ENCODE peak calls at places on chromosomes 3 and 15, in nine cellular contexts. Y, G, A, Q, K, S, J, X and I are unnamed samples.

GRCh38 chr3:182626484-182627467 is 166.5 kb upstream of the ATP11B start:
- DNase-seq in Y (no peak), G (no peak), A (peak; percentile 37), Q (no peak), K (no peak), S (no peak), J (no peak), X (no peak), I (no peak)

GRCh38 chr15:66184936-66185790 is 68.4 kb downstream of the MEGF11 start:
- DNase-seq in Y (no peak), G (no peak), A (peak; percentile 3), Q (no peak), K (no peak), S (no peak), J (no peak), X (no peak), I (no peak)

GRCh38 chr15:74620636-74621545 is 5.3 kb downstream of the CLK3 start:
- DNase-seq in Y (peak; percentile 80), G (no peak), A (peak; percentile 71), Q (peak; percentile 78), K (no peak), S (peak; percentile 79), J (no peak), X (no peak), I (peak; percentile 50)

GRCh38 chr15:73685561-73685960 is 1.4 kb downstream of the CD276 start:
- DNase-seq in Y (no peak), G (no peak), A (no peak), Q (no peak), K (no peak), S (no peak), J (no peak), X (no peak), I (no peak)

GRCh38 chr3:71076361-71076997 is 507.0 kb downstream of the FOXP1 start:
- DNase-seq in Y (no peak), G (no peak), A (no peak), Q (no peak), K (peak; percentile 53), S (peak; percentile 41), J (no peak), X (no peak), I (no peak)

GRCh38 chr15:99495430-99496301 is 70.1 kb upstream of the MEF2A start:
- DNase-seq in Y (no peak), G (no peak), A (no peak), Q (no peak), K (no peak), S (peak; percentile 63), J (no peak), X (no peak), I (no peak)

GRCh38 chr3:155352900-155353490 is 59.5 kb upstream of the STRIT1 start:
- DNase-seq in Y (peak; percentile 52), G (no peak), A (no peak), Q (no peak), K (no peak), S (peak; percentile 21), J (no peak), X (no peak), I (no peak)

GRCh38 chr15:38622317-38622716 is 57.7 kb upstream of the RASGRP1 start:
- DNase-seq in Y (no peak), G (no peak), A (no peak), Q (peak; percentile 71), K (no peak), S (no peak), J (no peak), X (no peak), I (no peak)

GRCh38 chr3:197940745-197941384 is 9.1 kb upstream of the RPL35A start:
- DNase-seq in Y (no peak), G (no peak), A (no peak), Q (no peak), K (no peak), S (no peak), J (no peak), X (no peak), I (no peak)

DNA sequence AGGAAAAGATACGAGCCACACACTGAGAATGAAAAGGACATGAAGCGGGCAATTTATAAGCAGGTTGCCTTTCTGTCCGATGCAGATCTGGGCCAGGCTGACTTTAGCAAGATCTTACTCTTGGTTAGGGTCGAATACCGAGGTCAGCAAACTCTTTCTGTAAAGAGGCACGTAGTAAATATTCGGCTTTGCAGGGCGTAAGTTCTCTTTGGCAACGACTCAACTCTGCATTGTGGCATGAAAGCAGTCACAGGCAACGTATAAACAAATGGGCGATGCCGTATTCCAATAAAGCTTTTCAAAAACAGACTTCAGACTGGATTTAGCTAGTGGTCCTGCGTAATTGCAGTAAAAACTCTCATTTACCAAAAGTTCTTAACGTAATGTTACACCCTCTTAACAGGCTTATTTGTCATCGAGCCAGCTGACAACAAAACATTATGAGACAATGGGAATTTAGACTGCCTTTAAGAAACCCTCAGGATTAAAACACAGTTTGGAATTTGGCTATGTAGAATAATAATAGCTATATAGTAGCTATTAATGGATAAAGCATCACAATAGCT is 13.1 kb upstream of the RPL35A start:
- DNase-seq in Y (no peak), G (no peak), A (no peak), Q (no peak), K (no peak), S (no peak), J (no peak), X (no peak), I (no peak)
- TF ChIP-seq EP300 in Y (no peak), G (no peak), A (no peak), Q (no peak), K (no peak), S (no peak), J (no peak), X (no peak), I (no peak)

GRCh38 chr15:43206054-43206453 is 14.8 kb downstream of the EPB42 start:
- DNase-seq in Y (no peak), G (no peak), A (no peak), Q (no peak), K (no peak), S (no peak), J (no peak), X (no peak), I (no peak)

GRCh38 chr15:43207024-43207423 is 13.8 kb downstream of the EPB42 start:
- DNase-seq in Y (no peak), G (no peak), A (no peak), Q (no peak), K (no peak), S (no peak), J (no peak), X (no peak), I (no peak)

GRCh38 chr15:43208052-43209002 is 12.5 kb downstream of the EPB42 start:
- DNase-seq in Y (no peak), G (no peak), A (no peak), Q (no peak), K (no peak), S (no peak), J (no peak), X (no peak), I (no peak)

GRCh38 chr15:43199945-43200488 is 14.8 kb downstream of the CCNDBP1 start:
- DNase-seq in Y (no peak), G (no peak), A (no peak), Q (no peak), K (no peak), S (no peak), J (no peak), X (no peak), I (no peak)

DNA sequence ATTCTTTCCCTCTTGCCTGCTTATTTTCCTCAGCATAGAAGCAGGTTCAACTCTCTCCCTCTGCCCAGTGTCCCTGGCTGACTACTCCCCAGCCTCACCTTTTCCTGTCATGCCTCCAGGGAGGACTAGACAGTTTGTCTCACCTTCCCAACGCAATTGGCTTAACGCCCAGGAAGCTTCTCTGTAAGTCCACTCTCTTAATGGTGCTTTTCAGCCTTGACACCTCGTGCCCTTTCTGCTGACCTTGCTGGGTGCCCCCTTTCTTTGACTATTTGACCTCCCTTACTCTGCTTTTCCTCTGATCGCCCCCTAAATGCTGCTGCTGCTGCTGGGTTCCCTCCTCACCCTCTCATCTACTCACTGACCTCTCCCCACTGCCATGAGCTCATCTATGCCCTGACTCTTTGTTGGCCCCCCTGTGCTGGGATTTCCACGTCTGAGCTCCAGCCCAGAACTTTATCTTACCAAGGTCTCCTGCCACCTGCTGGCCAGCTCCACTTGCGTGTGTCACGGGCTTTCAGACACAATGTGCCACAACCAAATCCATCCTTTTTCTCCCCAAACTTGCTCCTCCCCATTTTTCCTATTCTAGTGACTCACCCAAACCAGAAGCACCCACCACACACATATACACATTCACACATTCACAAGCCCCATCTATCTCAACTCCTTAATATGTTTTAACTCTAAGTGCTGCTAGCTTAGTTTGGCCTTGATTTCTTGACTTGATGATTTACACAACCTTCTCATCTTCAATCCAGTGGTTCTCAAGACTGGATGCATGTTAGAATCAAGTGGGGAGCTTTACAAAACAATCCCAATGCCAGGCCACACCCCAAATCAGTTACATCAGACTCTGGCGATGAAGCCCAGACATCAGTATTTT is 16.6 kb downstream of the EPB42 start:
- DNase-seq in Y (peak; percentile 50), G (no peak), A (peak; percentile 57), Q (no peak), K (no peak), S (peak; percentile 53), J (no peak), X (no peak), I (no peak)
- TF ChIP-seq POLR2A in Y (no peak), G (no peak), A (no peak), Q (no peak), K (no peak), S (no peak), J (no peak), X (no peak), I (no peak)

DNA sequence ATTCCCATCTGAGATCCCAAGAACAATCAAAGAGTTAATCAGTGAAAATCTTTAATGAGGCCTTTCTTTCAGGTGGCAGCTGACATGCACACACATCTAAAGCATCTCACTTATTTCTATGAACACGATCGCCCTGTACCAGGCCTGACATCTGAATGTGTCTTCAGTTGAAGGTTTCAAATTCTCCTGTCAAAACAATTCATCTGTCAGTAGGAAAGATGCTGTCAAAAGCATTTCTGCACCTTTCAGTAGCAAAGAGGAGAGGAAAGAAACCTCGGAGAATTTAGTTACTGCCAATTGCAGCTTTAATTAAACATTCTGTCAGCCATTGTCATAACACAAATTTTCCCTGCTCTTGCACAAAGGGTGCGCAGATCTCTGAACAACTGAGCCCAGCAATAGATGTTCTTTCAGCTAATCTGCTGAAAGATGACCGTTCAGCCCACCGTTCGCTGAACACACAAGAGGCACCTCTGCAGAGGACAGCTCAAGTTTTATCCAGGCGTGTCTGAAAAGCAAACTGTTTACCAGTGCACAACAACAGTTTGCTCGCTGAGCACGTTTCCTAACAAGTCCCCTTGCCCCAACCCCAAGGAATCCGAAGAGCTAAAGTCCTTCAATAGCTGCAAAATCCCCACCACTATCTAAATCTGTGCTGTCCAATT is 34.1 kb downstream of the LRIG1 start:
- DNase-seq in Y (no peak), G (no peak), A (no peak), Q (no peak), K (no peak), S (no peak), J (no peak), X (no peak), I (no peak)
- H3K4me1 ChIP-seq in Y (peaks cover 13% of the 10 kb centered on the region), G (peaks cover 81% of the 10 kb centered on the region), A (peaks cover 35% of the 10 kb centered on the region), Q (peaks cover 34% of the 10 kb centered on the region), K (peaks cover 11% of the 10 kb centered on the region), S (peaks cover 87% of the 10 kb centered on the region), J (peaks cover 33% of the 10 kb centered on the region), X (peaks cover 29% of the 10 kb centered on the region), I (peaks cover 8% of the 10 kb centered on the region)

GRCh38 chr15:88749699-88750098 is 53.5 kb upstream of the ACAN start:
- DNase-seq in Y (peak; percentile 18), G (no peak), A (no peak), Q (no peak), K (no peak), S (no peak), J (no peak), X (no peak), I (no peak)

GRCh38 chr15:88746451-88746850 is 56.8 kb upstream of the ACAN start:
- DNase-seq in Y (no peak), G (no peak), A (no peak), Q (no peak), K (no peak), S (no peak), J (no peak), X (no peak), I (no peak)

GRCh38 chr15:88747626-88748025 is 55.6 kb upstream of the ACAN start:
- DNase-seq in Y (no peak), G (no peak), A (no peak), Q (no peak), K (no peak), S (no peak), J (no peak), X (no peak), I (no peak)

GRCh38 chr15:88748651-88749050 is 54.6 kb upstream of the ACAN start:
- DNase-seq in Y (no peak), G (no peak), A (no peak), Q (no peak), K (no peak), S (no peak), J (no peak), X (no peak), I (no peak)

DNA sequence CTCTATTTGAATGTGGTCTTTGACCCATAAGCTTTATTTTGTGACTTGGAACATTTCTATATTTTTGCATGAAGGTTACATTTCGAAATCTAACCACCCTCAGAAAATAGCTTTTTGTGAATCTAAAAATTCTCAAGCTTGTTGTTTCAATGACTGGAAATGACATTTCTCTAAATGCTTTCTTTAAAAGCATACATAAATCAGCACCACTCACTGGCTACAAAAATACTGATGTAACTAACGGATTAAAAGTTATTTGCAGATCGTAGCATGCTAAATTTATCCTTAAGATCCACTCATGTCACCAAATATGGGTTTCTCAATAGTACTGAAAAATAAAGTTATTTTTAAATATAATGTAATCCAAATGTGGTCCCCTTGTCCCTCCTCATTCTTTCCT is 55.2 kb upstream of the ACAN start:
- DNase-seq in Y (no peak), G (no peak), A (no peak), Q (no peak), K (no peak), S (no peak), J (no peak), X (no peak), I (no peak)
- TF ChIP-seq EP300 in Y (no peak), G (no peak), A (no peak), Q (no peak), K (no peak), S (no peak), J (no peak), X (no peak), I (no peak)